ENCODE peak calls at places on chromosomes 4 and X, in five cellular contexts. G is D721Med, M is pancreas, A is H1, R is endothelial cell. I is an unnamed sample.

GRCh38 chrX:11103006-11103405 is 8.1 kb upstream of the HCCS start:
- DNase-seq in G (no peak), R (no peak), A (no peak), M (no peak), I (no peak)

GRCh38 chr4:113327513-113327912 is 278.1 kb downstream of the ANK2 start:
- DNase-seq in M (no peak), G (no peak), R (no peak), A (no peak), I (no peak)

GRCh38 chrX:48700951-48701653 is 4.6 kb downstream of the SUV39H1 start:
- DNase-seq in A (no peak), G (no peak), M (no peak), R (no peak), I (no peak)

GRCh38 chrX:96445531-96446065 is 239.0 kb upstream of the DIAPH2 start:
- DNase-seq in R (no peak), A (no peak), M (no peak), G (no peak), I (no peak)

GRCh38 chr4:53422367-53422766 is 44.9 kb downstream of the FIP1L1 start:
- DNase-seq in A (no peak), M (no peak), G (no peak), R (no peak), I (no peak)

GRCh38 chr4:78155616-78156105 is 98.5 kb downstream of the FRAS1 start:
- DNase-seq in G (no peak), M (no peak), A (no peak), R (no peak), I (no peak)

GRCh38 chrX:45799576-45799975 is 598.9 kb upstream of the DIPK2B start:
- DNase-seq in A (no peak), G (no peak), R (no peak), M (no peak), I (no peak)

GRCh38 chr4:335515-335914 is 2.1 kb upstream of the ZNF141 start:
- DNase-seq in M (no peak), A (no peak), G (no peak), R (no peak), I (no peak)

GRCh38 chr4:123452585-123452984 is 56.0 kb downstream of the SPRY1 start:
- DNase-seq in M (peak), G (no peak), R (no peak), A (no peak), I (peak)

GRCh38 chrX:135421537-135421931 is 210 bp upstream of the SMIM10L2A start:
- DNase-seq in R (peak), A (peak), M (peak), G (peak), I (peak)

GRCh38 chrX:113741744-113742143 is 842.1 kb upstream of the HTR2C start:
- DNase-seq in M (no peak), R (peak), A (no peak), G (no peak), I (no peak)

GRCh38 chrX:134679644-134680043 is 21.4 kb upstream of the PLAC1 start:
- DNase-seq in A (no peak), G (no peak), R (no peak), M (no peak), I (no peak)

GRCh38 chrX:2484721-2485459 is 15.9 kb downstream of the DHRSX start:
- DNase-seq in R (no peak), A (no peak), G (no peak), M (no peak), I (no peak)

GRCh38 chr4:73067971-73068394 is 1.5 kb downstream of the COX18 start:
- DNase-seq in G (no peak), A (no peak), M (no peak), R (no peak), I (peak)

DNA sequence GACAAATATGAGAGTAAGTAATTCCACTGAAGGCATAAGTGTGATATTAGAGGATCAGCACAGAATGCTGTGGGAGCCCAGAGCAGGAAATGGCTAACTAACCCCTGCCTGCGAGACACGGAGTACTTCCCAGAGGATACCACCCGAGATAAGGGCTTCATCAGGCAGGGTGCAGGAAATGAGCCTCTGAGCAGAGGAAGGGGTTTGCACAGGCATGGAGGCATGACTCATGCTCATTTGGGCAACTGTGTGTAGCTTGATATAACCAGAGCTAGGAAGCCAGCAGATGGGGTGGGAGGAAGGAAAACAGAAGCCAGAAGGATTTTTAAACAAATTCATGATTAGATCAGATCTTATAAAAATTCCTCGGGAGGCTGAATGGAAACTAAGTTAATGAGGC is 70.0 kb upstream of the TSPAN5 start:
- DNase-seq in R (peak), A (no peak), G (no peak), M (no peak), I (no peak)
- TF ChIP-seq CTCF in R (no peak), A (no peak), G (no peak), M (no peak), I (no peak)

DNA sequence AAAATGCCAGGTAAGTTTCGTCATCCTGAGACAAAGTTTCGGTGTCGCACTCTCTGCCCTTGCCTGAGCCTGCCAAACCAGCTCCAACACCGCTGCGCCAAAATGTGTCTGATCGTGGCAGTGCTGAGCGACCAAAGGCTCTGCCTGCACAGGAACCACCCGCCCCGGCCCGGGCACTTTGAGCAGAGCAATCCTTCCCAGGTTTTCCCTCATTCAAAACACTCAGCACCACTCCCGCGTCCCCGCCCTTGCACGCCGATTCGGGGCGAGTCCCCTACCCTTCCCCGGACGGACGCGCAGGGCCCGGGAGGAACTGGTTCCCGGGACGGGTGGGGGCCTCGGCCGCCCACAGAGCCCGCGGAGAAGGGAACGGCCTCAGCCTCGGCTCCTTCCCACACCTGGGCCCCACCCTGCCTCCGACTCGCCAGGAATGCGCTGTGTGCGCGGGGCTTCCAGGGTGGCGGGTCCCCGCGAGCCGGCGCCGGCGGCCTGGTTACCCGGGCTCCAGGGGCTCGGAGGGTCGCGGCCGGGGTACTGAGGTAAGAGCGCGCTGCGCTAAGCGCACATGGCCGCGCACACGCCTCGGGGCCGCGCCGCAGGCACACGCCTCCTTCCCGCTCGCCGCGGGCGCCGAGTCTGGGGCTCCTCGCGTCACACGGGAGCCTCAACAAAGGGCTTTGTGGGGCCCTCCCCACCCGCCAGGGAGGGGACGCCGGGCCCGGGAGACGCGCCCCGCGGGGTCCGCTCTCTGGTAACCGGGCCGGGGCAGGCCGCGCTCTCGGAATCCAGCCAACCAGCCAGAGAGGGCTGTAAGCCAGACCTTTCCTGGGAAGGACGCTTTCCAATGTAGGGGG is at the start of gene C4orf36:
- DNase-seq in R (peak), M (peak), G (peak), A (peak), I (peak)
- TF ChIP-seq CTCF in R (no peak), M (no peak), G (no peak), A (no peak), I (no peak)

GRCh38 chrX:20060961-20061868 is 55.5 kb downstream of the MAP7D2 start:
- DNase-seq in G (no peak), A (no peak), M (no peak), R (no peak), I (no peak)
- TF ChIP-seq CTCF in G (no peak), A (no peak), M (no peak), R (no peak), I (no peak)

GRCh38 chr4:156294577-156294976 is 340.9 kb upstream of the CTSO start:
- DNase-seq in R (peak), A (no peak), G (no peak), M (no peak), I (no peak)
- TF ChIP-seq CTCF in R (peak), A (peak), G (peak), M (no peak), I (no peak)

DNA sequence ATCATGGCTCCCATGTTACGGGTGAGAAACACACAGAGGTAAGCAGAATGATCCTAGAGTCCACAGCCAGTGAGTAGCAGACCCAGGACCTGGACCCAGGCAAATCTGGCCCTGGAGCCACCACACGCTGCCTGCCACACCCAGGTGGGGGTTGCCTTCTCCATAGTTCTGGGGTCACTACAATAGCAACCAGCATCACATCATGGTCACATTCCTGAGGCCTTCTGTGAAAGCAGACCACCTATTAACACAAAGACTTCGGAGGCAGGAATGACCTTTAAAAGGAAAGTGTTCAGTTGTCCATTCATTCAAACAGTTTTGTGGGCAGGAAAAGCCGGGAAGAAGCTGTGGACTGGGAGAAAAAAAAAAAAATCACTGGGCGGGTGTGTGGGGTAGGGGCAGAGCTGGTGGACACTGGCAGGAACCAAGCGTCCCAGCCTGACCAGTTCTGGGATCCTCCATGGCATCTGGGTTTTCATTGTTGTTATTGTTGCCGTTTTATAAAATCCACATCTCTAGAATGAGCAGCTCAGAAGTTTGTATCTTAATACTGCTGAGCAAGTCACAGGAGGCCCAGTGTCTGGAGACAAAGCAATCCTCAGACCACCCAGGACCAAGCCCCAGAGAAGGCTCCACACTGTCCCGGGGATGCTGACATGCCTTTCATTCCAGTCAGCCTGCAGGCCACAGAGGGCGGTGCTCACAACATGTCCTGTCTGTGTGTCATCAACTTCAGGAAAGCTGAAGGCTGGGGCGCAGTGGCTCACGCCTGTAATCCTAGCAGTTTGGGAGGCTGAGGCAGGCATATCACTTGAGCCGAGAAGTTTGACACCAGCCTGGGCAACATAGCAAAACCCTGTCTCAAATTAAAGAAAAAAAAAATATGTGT is 67.0 kb downstream of the SEL1L3 start:
- DNase-seq in A (peak), M (no peak), G (no peak), R (no peak), I (no peak)
- TF ChIP-seq CTCF in A (no peak), M (no peak), G (no peak), R (no peak), I (no peak)